ENCODE peak calls at places on chromosomes 6 and 20, in seven cellular contexts. R is activated T-cell treated with anti-CD3 and anti-CD28 coated beads, Interleukin-2, amount 50 U/mL, for 48 hours; I is nucleus accumbens; H is anterior cingulate cortex; A is CD4-positive, alpha-beta memory T cell; W is NCI-H1436; Y is amygdala. E is an unnamed sample.

GRCh38 chr6:137846772-137847313 is 20.2 kb upstream of the TNFAIP3 start:
- DNase-seq in R (no peak), I (no peak), H (no peak), A (no peak), W (no peak), Y (no peak), E (peak; percentile 26)

GRCh38 chr20:49482621-49483017 is at the start of gene KCNB1:
- DNase-seq in R (peak; percentile 61), I (no peak), H (no peak), A (peak; percentile 47), W (no peak), Y (no peak), E (peak; percentile 19)

GRCh38 chr6:63510353-63510686 is 62.0 kb upstream of the LOC128125822 start:
- DNase-seq in R (no peak), I (no peak), H (no peak), A (no peak), W (no peak), Y (no peak), E (no peak)

GRCh38 chr6:170088349-170088951 is 202.4 kb downstream of the DLL1 start:
- DNase-seq in R (peak; percentile 42), I (no peak), H (no peak), A (peak; percentile 50), W (no peak), Y (no peak), E (no peak)

GRCh38 chr6:41682497-41682961 is 44.3 kb downstream of the MDFI start:
- DNase-seq in R (peak; percentile 46), I (no peak), H (no peak), A (no peak), W (no peak), Y (no peak), E (no peak)

GRCh38 chr6:43877463-43878126 is 107.6 kb downstream of the VEGFA start:
- DNase-seq in R (no peak), I (no peak), H (no peak), A (no peak), W (no peak), Y (no peak), E (no peak)

GRCh38 chr20:11234181-11234969 is 560.6 kb upstream of the JAG1 start:
- DNase-seq in R (no peak), I (no peak), H (no peak), A (no peak), W (no peak), Y (no peak), E (no peak)

GRCh38 chr6:156396791-156397418 is 380.3 kb upstream of the ARID1B start:
- DNase-seq in R (no peak), I (no peak), H (no peak), A (peak; percentile 58), W (no peak), Y (no peak), E (no peak)

GRCh38 chr6:3835055-3835731 is 14.0 kb upstream of the FAM50B start:
- DNase-seq in R (no peak), I (no peak), H (no peak), A (no peak), W (no peak), Y (no peak), E (no peak)

GRCh38 chr6:15628499-15629131 is 34.2 kb downstream of the DTNBP1 start:
- DNase-seq in R (peak; percentile 71), I (no peak), H (no peak), A (no peak), W (no peak), Y (no peak), E (no peak)

GRCh38 chr6:35751594-35751993 is 14.8 kb downstream of the ARMC12 start:
- DNase-seq in R (peak; percentile 64), I (no peak), H (no peak), A (no peak), W (no peak), Y (no peak), E (no peak)

GRCh38 chr20:30500829-30501440 is 756.5 kb upstream of the DEFB115 start:
- DNase-seq in R (no peak), I (no peak), H (no peak), A (no peak), W (no peak), Y (no peak), E (no peak)

GRCh38 chr20:25553819-25554296 is 31.5 kb downstream of the NINL start:
- DNase-seq in R (no peak), I (no peak), H (no peak), A (no peak), W (no peak), Y (no peak), E (peak; percentile 32)

GRCh38 chr6:146944809-146945208 is 259.4 kb upstream of the STXBP5 start:
- DNase-seq in R (no peak), I (no peak), H (no peak), A (no peak), W (no peak), Y (no peak), E (no peak)

GRCh38 chr6:149897855-149898744 is at the start of gene RAET1E:
- DNase-seq in R (no peak), I (no peak), H (no peak), A (no peak), W (no peak), Y (no peak), E (no peak)